ENCODE peak calls at places on chromosomes 11 and 22, in four cellular contexts. E is HepG2, V is HCT116, L is SK-N-SH. X is an unnamed sample.

GRCh38 chr11:2305862-2306823 is 4.3 kb downstream of the TSPAN32 start:
- DNase-seq in L (peak), E (no peak), V (no peak), X (no peak)

GRCh38 chr11:90134420-90135003 is at the start of gene NAALAD2:
- DNase-seq in V (no peak), L (peak), E (peak), X (peak)

GRCh38 chr11:125253795-125254525 is 89.4 kb downstream of the PKNOX2 start:
- DNase-seq in L (no peak), E (no peak), V (no peak), X (no peak)

GRCh38 chr11:64173616-64174355 is 7.9 kb upstream of the MACROD1 start:
- DNase-seq in V (no peak), E (no peak), L (no peak), X (no peak)

GRCh38 chr11:94638278-94638901 is 71.2 kb downstream of the PIWIL4 start:
- DNase-seq in V (no peak), L (no peak), E (no peak), X (no peak)

GRCh38 chr11:94715225-94715624 is 52.9 kb upstream of the AMOTL1 start:
- DNase-seq in E (no peak), L (no peak), V (no peak), X (no peak)

GRCh38 chr11:119315139-119316016 is 1.6 kb downstream of the MCAM start:
- DNase-seq in L (peak), E (no peak), V (no peak), X (peak)

GRCh38 chr11:129610545-129610944 is 205.1 kb upstream of the TMEM45B start:
- DNase-seq in L (no peak), E (no peak), V (no peak), X (no peak)

GRCh38 chr22:22927196-22927887 is 39.7 kb downstream of the IGLL5 start:
- DNase-seq in L (no peak), V (no peak), E (no peak), X (no peak)

GRCh38 chr22:36386900-36387663 is 685 bp downstream of the MYH9 start:
- DNase-seq in E (no peak), L (peak), V (no peak), X (peak)

GRCh38 chr11:118060879-118061278 is 16.0 kb upstream of the TMPRSS4 start:
- DNase-seq in V (no peak), L (no peak), E (no peak), X (no peak)

GRCh38 chr22:24146190-24146616 is 35.1 kb upstream of the SUSD2 start:
- DNase-seq in L (peak), V (no peak), E (peak), X (peak)

GRCh38 chr22:16651217-16651616 is 58.6 kb upstream of the CCT8L2 start:
- DNase-seq in L (no peak), E (no peak), V (no peak), X (peak)

GRCh38 chr22:19691721-19692341 is 22.5 kb upstream of the SEPTIN5 start:
- DNase-seq in E (no peak), L (no peak), V (peak), X (peak)

GRCh38 chr11:112016765-112017356 is 8.3 kb upstream of the DLAT start:
- DNase-seq in V (no peak), E (no peak), L (no peak), X (no peak)

GRCh38 chr11:114571712-114572111 is 12.0 kb upstream of the NXPE1 start:
- DNase-seq in V (no peak), L (no peak), E (no peak), X (no peak)

GRCh38 chr11:126840201-126840886 is 160.2 kb downstream of the KIRREL3 start:
- DNase-seq in V (no peak), L (no peak), E (no peak), X (no peak)

GRCh38 chr11:68471360-68472340 is 11.1 kb downstream of the PPP6R3 start:
- DNase-seq in V (no peak), E (no peak), L (no peak), X (no peak)

GRCh38 chr22:36493690-36494110 is 12.3 kb upstream of the TXN2 start:
- DNase-seq in V (no peak), E (no peak), L (no peak), X (no peak)

GRCh38 chr11:17778956-17779860 is 44.6 kb downstream of the KCNC1 start:
- DNase-seq in V (no peak), E (no peak), L (no peak), X (no peak)

GRCh38 chr11:61480936-61481335 is 27.6 kb upstream of the LRRC10B start:
- DNase-seq in L (peak), V (no peak), E (no peak), X (peak)

GRCh38 chr11:86955674-86956522 is 703 bp upstream of the FZD4 start:
- DNase-seq in L (peak), E (peak), V (peak), X (peak)

GRCh38 chr11:64246874-64247728 is at the start of gene PPP1R14B:
- DNase-seq in L (peak), E (peak), V (no peak), X (peak)

GRCh38 chr11:47269829-47270305 is at the start of gene MADD:
- DNase-seq in E (peak), L (peak), V (peak), X (peak)
- TF ChIP-seq REST in E (no peak), L (no peak), V (no peak), X (no peak)

GRCh38 chr11:11728371-11728770 is 106.6 kb upstream of the GALNT18 start:
- DNase-seq in L (no peak), V (no peak), E (no peak), X (no peak)

GRCh38 chr11:11732116-11732515 is 109.7 kb upstream of the USP47 start:
- DNase-seq in V (no peak), E (no peak), L (no peak), X (no peak)

GRCh38 chr11:11735586-11735985 is 106.2 kb upstream of the USP47 start:
- DNase-seq in V (no peak), L (no peak), E (no peak), X (peak)

GRCh38 chr11:11731311-11732083 is 109.7 kb upstream of the GALNT18 start:
- DNase-seq in L (no peak), V (peak), E (no peak), X (no peak)

DNA sequence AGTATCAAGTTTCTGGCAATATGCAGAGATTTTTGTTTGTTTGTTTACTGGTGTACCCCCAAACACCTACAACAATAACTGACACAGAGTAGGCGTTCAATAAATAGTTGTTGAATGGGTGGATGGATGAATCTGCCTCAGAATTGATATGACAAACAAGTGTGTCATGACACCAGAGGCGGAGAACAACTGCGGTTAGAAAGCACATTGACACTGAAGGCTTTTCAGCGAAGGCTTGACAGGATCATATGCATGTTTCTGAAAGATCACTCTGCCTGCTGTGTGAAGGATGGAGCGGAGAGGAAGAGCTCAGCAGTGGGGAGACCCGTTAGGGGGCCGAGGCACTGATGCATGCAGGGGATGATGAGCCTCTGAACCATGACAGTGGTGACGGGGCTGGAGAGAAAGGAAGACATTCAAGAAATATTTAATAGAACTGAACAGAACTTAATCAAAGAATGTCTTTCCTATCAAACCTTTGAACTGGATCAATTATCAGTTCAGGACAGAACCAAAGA is 108.5 kb upstream of the USP47 start:
- DNase-seq in E (no peak), V (no peak), L (no peak), X (no peak)
- TF ChIP-seq REST in E (no peak), V (no peak), L (no peak), X (no peak)

DNA sequence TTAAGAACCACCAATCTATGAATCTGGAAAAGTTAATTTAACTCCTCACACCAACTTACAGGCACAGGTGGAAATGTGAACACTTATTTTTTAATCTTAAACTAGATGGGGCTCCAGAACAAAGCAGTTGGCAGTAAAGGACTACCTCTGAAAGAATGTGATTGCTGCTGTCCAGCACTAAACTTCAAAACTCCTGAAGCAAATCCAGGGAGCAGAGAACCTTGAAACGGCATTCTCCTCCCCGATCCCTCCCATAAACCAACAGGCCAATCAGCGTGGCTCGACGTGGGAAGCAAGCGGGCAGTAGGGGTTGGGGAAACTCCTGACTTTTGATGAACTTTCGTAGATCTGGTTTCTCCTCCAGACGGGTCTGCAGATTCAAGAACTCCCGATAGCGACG is 5.0 kb downstream of the SNX19 start:
- DNase-seq in V (no peak), L (no peak), E (no peak), X (peak)
- TF ChIP-seq REST in V (no peak), L (peak), E (peak), X (no peak)

DNA sequence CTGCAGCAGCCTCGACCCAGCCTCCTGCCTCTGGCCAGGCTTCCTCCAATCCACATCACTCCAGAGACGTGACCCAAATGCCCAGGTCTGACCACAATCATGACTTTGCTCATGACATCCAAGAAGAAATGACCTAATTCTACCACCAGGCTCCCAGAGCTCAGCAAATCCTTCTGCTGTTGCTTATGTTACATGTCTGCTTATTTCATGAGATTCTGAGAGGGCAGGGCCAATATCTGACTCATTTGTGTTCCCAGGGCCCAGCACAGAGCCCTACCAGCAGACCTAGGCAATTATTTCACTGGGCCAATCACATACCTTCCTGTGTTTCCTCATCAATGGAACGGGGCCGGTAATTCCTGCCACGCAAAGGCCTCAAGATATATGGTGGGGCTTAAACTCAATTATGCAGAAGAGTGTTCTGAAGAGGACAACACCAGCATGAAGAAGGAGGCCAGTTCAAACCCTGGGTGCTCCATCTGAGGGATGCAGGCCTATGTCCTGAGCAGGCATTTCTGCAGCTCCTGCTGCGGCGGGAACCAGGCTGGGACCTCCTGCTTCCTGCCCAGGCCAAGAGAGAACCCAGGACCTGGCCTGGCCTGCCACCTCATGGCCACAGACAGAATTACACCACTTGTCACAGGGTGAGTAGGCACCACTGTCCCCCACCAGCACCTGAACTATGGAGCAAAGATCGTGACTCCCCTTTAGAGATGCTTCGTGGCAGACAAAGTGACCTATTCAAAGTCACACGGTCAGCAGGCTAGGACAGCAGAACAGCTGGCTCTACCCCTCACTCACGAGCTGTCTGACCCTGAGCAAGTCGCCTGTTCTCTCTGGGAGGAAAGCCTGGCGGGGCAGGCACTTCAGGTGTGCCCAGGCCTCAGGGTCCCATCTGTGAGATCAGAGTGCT is 5.8 kb downstream of the CENPM start:
- DNase-seq in E (peak), V (no peak), L (peak), X (peak)
- TF ChIP-seq REST in E (no peak), V (no peak), L (no peak), X (no peak)

DNA sequence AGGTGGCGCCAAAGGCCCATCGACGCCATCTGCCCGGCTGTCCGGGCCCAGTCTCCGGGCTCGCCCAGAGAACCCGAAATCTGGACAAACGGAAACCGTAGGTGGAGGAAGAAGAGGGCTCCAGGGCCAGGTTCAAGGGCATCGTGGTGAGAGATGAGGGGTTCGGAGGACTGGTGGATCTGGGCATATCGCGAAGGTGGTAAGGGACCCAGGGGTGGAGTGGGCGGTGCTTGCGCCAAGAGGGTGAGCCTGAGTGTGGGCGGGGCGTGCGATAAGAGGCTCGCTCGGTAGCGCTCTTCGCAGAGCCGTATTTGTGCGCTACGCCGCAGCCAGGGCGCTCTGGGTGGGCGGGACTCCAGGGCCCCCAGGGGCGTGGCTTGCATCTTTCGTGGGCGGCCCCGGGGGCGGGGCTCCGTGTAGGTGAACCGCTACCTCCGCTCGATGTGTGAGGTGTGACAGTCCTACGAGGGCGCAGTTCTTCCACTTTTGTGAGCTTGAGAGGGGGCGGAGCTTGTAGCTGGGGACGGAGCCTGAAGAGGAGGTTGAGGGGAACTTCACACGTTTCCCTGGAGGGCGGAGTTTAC is 4.8 kb downstream of the CD248 start:
- DNase-seq in E (peak), V (peak), L (peak), X (peak)
- TF ChIP-seq REST in E (no peak), V (no peak), L (peak), X (no peak)

GRCh38 chr11:108813086-108813485 is 148.2 kb downstream of the DDX10 start:
- DNase-seq in E (no peak), V (no peak), L (no peak), X (no peak)
- TF ChIP-seq REST in E (no peak), V (no peak), L (no peak), X (no peak)

GRCh38 chr11:8403310-8403709 is 139.6 kb upstream of the LMO1 start:
- DNase-seq in L (no peak), E (no peak), V (no peak), X (no peak)
- TF ChIP-seq REST in L (peak), E (peak), V (peak), X (peak)

GRCh38 chr11:46845740-46846509 is at the start of gene CKAP5:
- DNase-seq in V (peak), E (peak), L (peak), X (peak)
- TF ChIP-seq REST in V (no peak), E (peak), L (peak), X (no peak)

GRCh38 chr11:85137597-85137996 is 489.5 kb downstream of the DLG2 start:
- DNase-seq in E (no peak), L (no peak), V (no peak), X (no peak)
- TF ChIP-seq REST in E (no peak), L (no peak), V (no peak), X (no peak)